ENCODE peak calls at places on chromosomes 1 and 21, in five cellular contexts. S is HCT116, E is H1, H is PC-3, D is GM23338. A is an unnamed sample.

GRCh38 chr1:220045356-220046051 is 801 bp downstream of the EPRS1 start:
- DNase-seq in D (no peak), S (no peak), H (peak), E (no peak), A (no peak)

GRCh38 chr21:34693192-34693810 is 24.5 kb downstream of the CLIC6 start:
- DNase-seq in D (peak), S (peak), H (peak), E (peak), A (peak)

GRCh38 chr1:226497991-226498689 is 50.4 kb upstream of the STUM start:
- DNase-seq in D (no peak), E (no peak), H (no peak), S (no peak), A (no peak)

GRCh38 chr1:229027622-229028182 is 243.2 kb upstream of the RAB4A start:
- DNase-seq in H (peak), E (no peak), S (no peak), D (peak), A (no peak)

GRCh38 chr1:163264256-163264655 is 57.5 kb upstream of the NUF2 start:
- DNase-seq in D (no peak), E (no peak), S (no peak), H (peak), A (no peak)

GRCh38 chr1:232519186-232519585 is 110.7 kb downstream of the SIPA1L2 start:
- DNase-seq in H (no peak), E (no peak), S (no peak), D (no peak), A (no peak)

GRCh38 chr1:21607549-21608529 is 61.3 kb downstream of the RAP1GAP start:
- DNase-seq in E (peak), H (peak), D (peak), S (peak), A (no peak)

GRCh38 chr21:16587671-16588379 is 858.0 kb downstream of the USP25 start:
- DNase-seq in S (no peak), D (peak), E (no peak), H (peak), A (no peak)

GRCh38 chr1:43937179-43937865 is 3.7 kb downstream of the ARTN start:
- DNase-seq in H (peak), E (no peak), S (no peak), D (no peak), A (no peak)

GRCh38 chr1:1599919-1600860 is at the start of gene FNDC10:
- DNase-seq in H (no peak), S (no peak), D (peak), E (peak), A (no peak)

GRCh38 chr1:177729646-177730045 is 240.2 kb downstream of the SEC16B start:
- DNase-seq in H (no peak), S (no peak), D (no peak), E (no peak), A (no peak)
- H3K4me3 ChIP-seq in H (no peak), S (no peak), D (no peak), E (no peak), A (no peak)

GRCh38 chr1:99777752-99778151 is 11.3 kb upstream of the FRRS1 start:
- DNase-seq in E (no peak), D (no peak), H (no peak), S (no peak), A (no peak)
- H3K27ac ChIP-seq in E (no peak), D (no peak), H (no peak), S (no peak), A (no peak)

GRCh38 chr1:63318255-63319068 is 3.9 kb upstream of the FOXD3 start:
- DNase-seq in H (no peak), S (no peak), D (peak), E (no peak), A (no peak)

GRCh38 chr1:63316540-63316939 is 5.8 kb upstream of the FOXD3 start:
- DNase-seq in E (no peak), H (no peak), D (peak), S (no peak), A (no peak)

GRCh38 chr1:63317814-63318156 is 4.6 kb upstream of the FOXD3 start:
- DNase-seq in E (no peak), H (no peak), S (no peak), D (peak), A (no peak)

GRCh38 chr1:63319069-63320023 is 3.0 kb upstream of the FOXD3 start:
- DNase-seq in E (peak), S (no peak), D (peak), H (no peak), A (no peak)

GRCh38 chr1:63317007-63317813 is 5.2 kb upstream of the FOXD3 start:
- DNase-seq in S (peak), E (peak), D (peak), H (peak), A (peak)
- TF ChIP-seq EZH2 in S (no peak), E (no peak), D (no peak), H (no peak), A (peak)

GRCh38 chr21:44846201-44846484 is 27.3 kb downstream of the PTTG1IP start:
- DNase-seq in E (no peak), D (no peak), S (no peak), H (no peak), A (no peak)
- H3K4me3 ChIP-seq in E (peak), D (peak), S (peak), H (peak), A (peak)

DNA sequence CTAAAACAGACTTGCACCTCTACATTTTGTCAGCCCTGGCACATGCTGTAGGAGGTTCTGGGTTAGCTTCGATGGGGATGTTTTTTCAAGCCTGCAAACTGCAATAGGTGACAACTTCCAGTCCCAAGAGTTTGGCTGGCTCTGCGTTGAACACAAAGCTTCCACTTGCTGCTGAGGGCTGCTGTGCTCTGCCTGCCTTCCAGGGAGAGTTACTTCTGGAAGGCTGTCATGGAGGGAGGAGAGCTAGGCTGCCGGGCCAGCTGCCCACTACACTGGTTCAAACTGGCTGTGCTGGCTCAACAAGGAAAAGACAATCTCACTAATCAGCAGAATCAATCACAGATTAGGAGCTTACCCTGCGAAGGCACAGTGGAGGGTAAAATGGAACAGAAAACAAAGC is 46.7 kb upstream of the PPP2R5A start:
- DNase-seq in S (no peak), E (no peak), D (no peak), H (no peak), A (no peak)
- H3K27ac ChIP-seq in S (no peak), E (no peak), D (no peak), H (no peak), A (no peak)

DNA sequence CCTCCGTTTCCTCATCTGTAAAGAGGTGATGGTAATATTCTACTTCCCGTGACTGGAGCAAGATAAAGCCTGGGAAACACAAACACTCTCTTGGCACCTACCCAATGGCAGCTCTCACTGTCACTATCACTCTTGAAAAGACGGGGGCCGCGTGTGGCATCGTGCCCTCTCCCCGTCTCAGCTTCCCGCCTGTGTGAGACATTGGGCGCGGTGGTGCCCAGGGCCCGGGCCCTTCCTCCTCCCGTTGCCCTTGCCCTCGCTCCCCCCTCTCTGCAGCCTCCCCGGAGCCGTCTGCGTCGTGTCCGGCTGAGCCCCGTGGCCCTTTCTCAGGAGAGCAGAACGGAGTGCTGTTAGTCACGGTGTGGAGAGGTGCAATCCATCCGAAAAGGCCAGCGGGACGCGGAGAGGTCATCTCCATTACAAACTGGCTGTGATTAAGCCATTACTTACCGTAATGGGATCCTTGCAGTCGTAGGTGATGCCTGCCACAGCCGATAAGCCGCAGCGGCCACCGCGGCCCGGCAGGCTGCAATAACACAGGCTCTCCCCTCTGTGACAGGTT is 156.4 kb upstream of the ZC3H12A start:
- DNase-seq in H (no peak), D (peak), S (no peak), E (no peak), A (no peak)
- TF ChIP-seq EZH2 in H (no peak), D (no peak), S (no peak), E (no peak), A (peak)

GRCh38 chr1:221631551-221631950 is 110.3 kb downstream of the DUSP10 start:
- DNase-seq in S (no peak), D (peak), H (no peak), E (no peak), A (no peak)

GRCh38 chr1:221634010-221634409 is 107.9 kb downstream of the DUSP10 start:
- DNase-seq in D (no peak), S (no peak), H (no peak), E (no peak), A (no peak)

GRCh38 chr1:221630236-221630635 is 111.7 kb downstream of the DUSP10 start:
- DNase-seq in S (no peak), H (no peak), E (no peak), D (no peak), A (no peak)

GRCh38 chr1:221634606-221635005 is 107.3 kb downstream of the DUSP10 start:
- DNase-seq in D (no peak), S (no peak), H (no peak), E (no peak), A (no peak)

GRCh38 chr1:221632072-221632471 is 109.8 kb downstream of the DUSP10 start:
- DNase-seq in H (no peak), S (no peak), E (no peak), D (no peak), A (no peak)
- H3K4me3 ChIP-seq in H (no peak), S (no peak), E (no peak), D (no peak), A (no peak)

GRCh38 chr1:31754397-31754796 is 9.7 kb downstream of the ADGRB2 start:
- DNase-seq in E (no peak), H (no peak), S (no peak), D (no peak), A (no peak)

GRCh38 chr1:31755197-31755611 is 8.9 kb downstream of the ADGRB2 start:
- DNase-seq in H (no peak), S (no peak), E (no peak), D (no peak), A (no peak)

GRCh38 chr1:31756578-31756977 is 7.6 kb downstream of the ADGRB2 start:
- DNase-seq in D (no peak), S (no peak), E (no peak), H (no peak), A (no peak)

GRCh38 chr1:31757204-31757679 is 6.9 kb downstream of the ADGRB2 start:
- DNase-seq in E (no peak), S (no peak), H (no peak), D (no peak), A (no peak)

DNA sequence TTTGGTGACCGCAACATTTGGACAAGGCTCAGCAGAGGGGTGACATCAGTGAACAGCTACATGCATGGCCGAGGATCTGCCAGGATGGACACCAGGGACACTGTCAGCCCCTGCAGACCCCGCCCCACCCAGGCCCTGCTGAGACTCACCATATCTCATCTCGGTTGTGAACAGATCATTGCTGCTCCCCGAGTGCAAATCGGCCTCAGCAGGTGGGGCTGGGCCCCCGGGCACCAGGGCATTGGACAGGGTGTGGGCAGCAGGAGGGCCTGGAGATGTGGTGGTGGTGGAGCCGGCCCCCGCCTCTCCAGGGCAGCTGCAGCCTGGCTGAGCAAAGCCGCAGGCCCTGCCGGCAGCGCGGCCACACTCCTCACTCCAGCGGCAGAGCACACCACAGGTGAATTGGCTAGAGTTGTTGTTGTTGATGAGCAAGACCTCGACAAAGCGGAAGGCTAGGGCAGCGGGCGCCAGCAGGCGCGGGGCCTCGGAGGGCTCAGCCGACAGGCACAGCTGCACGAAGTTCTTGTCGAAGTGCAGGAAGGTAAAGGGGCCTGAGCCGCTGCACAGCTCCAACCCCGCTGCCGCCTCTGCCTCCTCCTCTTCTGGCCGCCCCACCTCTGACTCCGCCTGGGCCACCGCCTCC is 8.2 kb downstream of the ADGRB2 start:
- DNase-seq in E (no peak), D (no peak), S (no peak), H (no peak), A (no peak)
- H3K27ac ChIP-seq in E (no peak), D (no peak), S (no peak), H (no peak), A (no peak)

GRCh38 chr1:47710075-47711071 is 272.5 kb downstream of the FOXD2 start:
- DNase-seq in D (peak), S (peak), H (peak), E (peak), A (no peak)
- TF ChIP-seq EZH2 in D (peak), S (no peak), H (no peak), E (peak), A (no peak)

DNA sequence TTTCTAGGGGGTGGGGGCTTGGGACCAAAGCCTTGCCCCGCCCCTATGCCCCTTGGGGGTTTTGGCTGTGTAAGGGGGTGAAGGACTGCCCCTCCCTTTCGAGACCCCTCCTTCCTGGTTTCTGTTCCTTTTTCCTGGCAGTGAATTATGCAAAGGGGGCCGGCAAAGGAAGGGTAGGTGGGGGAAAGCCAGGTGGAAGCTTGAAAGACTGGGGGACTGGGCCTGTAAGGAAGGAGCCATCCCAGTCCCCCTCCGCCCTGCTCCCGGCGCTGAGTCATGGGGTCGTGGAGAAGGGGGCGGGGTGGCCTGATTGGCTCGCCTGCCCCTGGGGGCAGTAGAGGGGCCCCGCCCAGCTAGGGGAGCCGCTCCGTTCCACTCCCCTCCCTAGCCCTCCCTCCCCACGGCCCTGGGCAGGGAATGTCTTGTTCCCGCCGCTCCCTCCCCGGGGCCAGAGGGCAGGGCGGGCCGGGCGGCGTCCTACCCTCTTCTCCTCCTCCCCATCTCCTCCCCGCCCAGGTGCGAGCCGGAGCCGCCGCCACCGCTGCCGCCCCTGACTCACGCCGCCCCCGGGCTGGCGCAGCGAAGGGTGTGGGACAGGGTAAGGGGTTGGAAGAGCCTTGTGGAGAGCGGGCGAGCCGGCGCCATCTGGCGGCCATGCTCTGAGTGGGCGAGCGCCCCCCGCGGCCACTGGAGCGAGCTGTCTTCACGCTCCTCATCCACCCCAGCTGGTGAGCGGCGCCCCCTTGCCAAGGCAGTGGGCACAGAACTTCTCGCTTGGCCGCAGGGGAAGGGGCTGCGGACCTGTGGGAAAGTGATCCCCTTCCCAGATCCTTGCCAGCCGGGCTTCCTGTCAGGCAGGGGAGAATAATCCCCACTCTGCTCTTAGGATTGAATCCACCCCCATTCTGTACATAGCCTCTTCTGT is 14.7 kb downstream of the ZBTB7B start:
- DNase-seq in H (peak), S (peak), D (peak), E (peak), A (peak)
- H3K4me3 ChIP-seq in H (peak), S (peak), D (peak), E (peak), A (no peak)